ENCODE peak calls at places on chromosomes 13 and 19, in five cellular contexts. C is Panc1, D is fibroblast of the aortic adventitia, E is transverse colon, G is glutamatergic neuron. F is an unnamed sample.

GRCh38 chr19:47511128-47511517 is 3.7 kb downstream of the NAPA start:
- DNase-seq in C (no peak), D (no peak), E (no peak), G (no peak), F (no peak)

GRCh38 chr19:17581211-17581874 is 25.9 kb downstream of the COLGALT1 start:
- DNase-seq in C (no peak), D (no peak), E (no peak), G (no peak), F (no peak)

GRCh38 chr19:47284324-47284899 is 9.7 kb downstream of the INAFM1 start:
- DNase-seq in C (peak), D (peak), E (no peak), G (no peak), F (peak)

GRCh38 chr19:1744822-1745563 is 8.3 kb upstream of the ONECUT3 start:
- DNase-seq in C (no peak), D (no peak), E (no peak), G (no peak), F (no peak)

GRCh38 chr19:2055871-2056809 is 5.1 kb upstream of the MKNK2 start:
- DNase-seq in C (no peak), D (peak), E (peak), G (no peak), F (peak)

GRCh38 chr13:73844986-73845385 is 289.2 kb downstream of the KLF12 start:
- DNase-seq in C (no peak), D (peak), E (no peak), G (no peak), F (no peak)

GRCh38 chr19:6103217-6103644 is 7.1 kb downstream of the RFX2 start:
- DNase-seq in C (no peak), D (peak), E (peak), G (no peak), F (peak)

GRCh38 chr13:108895220-108895704 is 265.9 kb downstream of the MYO16 start:
- DNase-seq in C (no peak), D (peak), E (no peak), G (no peak), F (peak)

GRCh38 chr13:51913421-51914136 is 51.8 kb downstream of the CCDC70 start:
- DNase-seq in C (no peak), D (no peak), E (no peak), G (peak), F (no peak)

GRCh38 chr13:72851678-72852014 is 69.7 kb downstream of the PIBF1 start:
- DNase-seq in C (no peak), D (no peak), E (no peak), G (no peak), F (no peak)

GRCh38 chr19:39832341-39833083 is 1.4 kb downstream of the DYRK1B start:
- DNase-seq in C (no peak), D (no peak), E (no peak), G (no peak), F (no peak)

GRCh38 chr13:26485786-26486185 is 71.7 kb upstream of the WASF3 start:
- DNase-seq in C (no peak), D (peak), E (no peak), G (no peak), F (no peak)

GRCh38 chr13:40221460-40222201 is 444.8 kb downstream of the FOXO1 start:
- DNase-seq in C (no peak), D (peak), E (peak), G (no peak), F (peak)

GRCh38 chr13:44237276-44237767 is 136.3 kb upstream of the SERP2 start:
- DNase-seq in C (no peak), D (peak), E (peak), G (no peak), F (peak)

GRCh38 chr19:11473725-11474124 is 7.1 kb downstream of the ELAVL3 start:
- DNase-seq in C (no peak), D (no peak), E (no peak), G (no peak), F (no peak)

GRCh38 chr19:8321760-8322637 is 703 bp downstream of the RPS28 start:
- DNase-seq in C (no peak), D (no peak), E (no peak), G (no peak), F (no peak)

GRCh38 chr13:114031631-114032030 is 57.8 kb upstream of the C13orf46 start:
- DNase-seq in C (no peak), D (peak), E (no peak), G (no peak), F (no peak)

GRCh38 chr19:49662011-49662410 is 3.6 kb downstream of the IRF3 start:
- DNase-seq in C (no peak), D (no peak), E (no peak), G (no peak), F (no peak)

GRCh38 chr13:60165391-60166099 is 1.8 kb upstream of the DIAPH3 start:
- DNase-seq in C (no peak), D (peak), E (no peak), G (no peak), F (no peak)

GRCh38 chr19:13128583-13128982 is 10.5 kb downstream of the NACC1 start:
- DNase-seq in C (no peak), D (no peak), E (no peak), G (no peak), F (no peak)

GRCh38 chr19:5128932-5129389 is 160.0 kb downstream of the KDM4B start:
- DNase-seq in C (no peak), D (peak), E (no peak), G (no peak), F (no peak)

GRCh38 chr19:39425744-39426143 is 10.0 kb downstream of the RPS16 start:
- DNase-seq in C (no peak), D (no peak), E (no peak), G (no peak), F (no peak)

GRCh38 chr19:38880882-38881609 is 3.0 kb upstream of the RINL start:
- DNase-seq in C (no peak), D (no peak), E (no peak), G (no peak), F (no peak)

GRCh38 chr13:22017226-22017625 is 346.4 kb downstream of the FGF9 start:
- DNase-seq in C (no peak), D (no peak), E (no peak), G (no peak), F (no peak)

GRCh38 chr13:50599927-50600326 is 243.6 kb downstream of the DLEU7 start:
- DNase-seq in C (no peak), D (no peak), E (no peak), G (no peak), F (no peak)

GRCh38 chr13:105972811-105973590 is 562.5 kb downstream of the EFNB2 start:
- DNase-seq in C (no peak), D (no peak), E (no peak), G (no peak), F (no peak)

GRCh38 chr13:84670245-84670644 is 788.0 kb upstream of the SLITRK1 start:
- DNase-seq in C (no peak), D (no peak), E (no peak), G (no peak), F (no peak)

GRCh38 chr19:7748756-7749155 is 1.4 kb upstream of the CD209 start:
- DNase-seq in C (no peak), D (peak), E (no peak), G (no peak), F (peak)

GRCh38 chr19:46107371-46107770 is 17.1 kb downstream of the IGFL3 start:
- DNase-seq in C (no peak), D (peak), E (no peak), G (no peak), F (no peak)

GRCh38 chr19:55689366-55690108 is 14.5 kb downstream of the EPN1 start:
- DNase-seq in C (no peak), D (no peak), E (no peak), G (no peak), F (no peak)

GRCh38 chr19:43636121-43636683 is 3.4 kb downstream of the CADM4 start:
- DNase-seq in C (no peak), D (no peak), E (no peak), G (no peak), F (no peak)

GRCh38 chr19:40443930-40444180 is 280 bp downstream of the SERTAD3 start:
- DNase-seq in C (no peak), D (peak), E (no peak), G (no peak), F (no peak)

GRCh38 chr13:20136781-20137703 is 23.8 kb downstream of the GJA3 start:
- DNase-seq in C (no peak), D (no peak), E (peak), G (peak), F (no peak)

GRCh38 chr19:13884726-13885591 is 8.0 kb downstream of the NANOS3 start:
- DNase-seq in C (no peak), D (no peak), E (peak), G (no peak), F (no peak)

GRCh38 chr19:34452671-34453253 is 24.6 kb downstream of the UBA2 start:
- DNase-seq in C (no peak), D (no peak), E (no peak), G (no peak), F (no peak)

GRCh38 chr19:10748924-10749434 is 31.1 kb downstream of the DNM2 start:
- DNase-seq in C (no peak), D (peak), E (peak), G (no peak), F (no peak)

GRCh38 chr19:33110201-33110910 is 21.6 kb upstream of the WDR88 start:
- DNase-seq in C (peak), D (peak), E (no peak), G (no peak), F (peak)

GRCh38 chr19:31357315-31357673 is 8.1 kb upstream of the TSHZ3 start:
- DNase-seq in C (no peak), D (no peak), E (no peak), G (no peak), F (no peak)
- TF ChIP-seq CTCF in C (no peak), D (no peak), E (no peak), G (peak), F (no peak)

GRCh38 chr13:32829676-32830091 is 186.5 kb upstream of the KL start:
- DNase-seq in C (no peak), D (peak), E (no peak), G (no peak), F (peak)
- TF ChIP-seq CTCF in C (no peak), D (no peak), E (no peak), G (no peak), F (no peak)

DNA sequence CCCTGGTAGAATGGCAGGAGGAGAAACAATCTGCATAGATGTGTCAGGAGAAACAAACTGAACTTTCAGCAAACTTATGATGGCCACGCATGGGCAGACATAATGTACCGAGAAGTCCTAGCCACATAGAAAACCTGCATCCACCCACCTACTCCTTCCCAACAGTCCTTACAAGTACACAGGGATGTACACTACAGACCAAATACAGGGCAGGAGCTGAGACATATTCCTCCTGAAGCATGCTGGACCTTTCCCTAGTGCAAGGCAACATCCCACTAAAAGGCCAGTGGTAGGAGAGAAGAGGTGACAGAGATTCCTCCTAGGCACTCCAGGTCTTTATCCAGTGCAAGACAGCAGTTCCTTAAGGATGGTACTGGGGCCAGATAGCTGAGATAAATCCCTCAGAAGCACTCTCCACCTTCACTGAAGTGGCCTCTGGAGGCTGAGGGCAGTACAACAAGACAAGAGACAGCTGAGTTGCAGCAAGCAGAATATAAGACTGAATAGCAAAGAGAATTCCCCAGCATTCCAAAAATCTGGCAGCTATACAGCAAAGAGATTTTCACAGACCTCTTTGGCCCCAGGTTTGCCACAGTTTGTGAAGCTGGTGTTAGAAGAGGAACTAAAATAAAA is 18.3 kb downstream of the VWA8 start:
- DNase-seq in C (no peak), D (peak), E (no peak), G (peak), F (peak)
- TF ChIP-seq CTCF in C (peak), D (peak), E (no peak), G (peak), F (peak)

GRCh38 chr13:41985788-41986508 is 25.0 kb upstream of the VWA8 start:
- DNase-seq in C (no peak), D (peak), E (no peak), G (no peak), F (peak)
- TF ChIP-seq CTCF in C (no peak), D (no peak), E (no peak), G (no peak), F (no peak)

GRCh38 chr13:95301135-95301946 is at the start of gene ABCC4:
- DNase-seq in C (peak), D (peak), E (peak), G (peak), F (peak)

GRCh38 chr13:95298971-95299627 is 2.2 kb downstream of the ABCC4 start:
- DNase-seq in C (no peak), D (peak), E (no peak), G (no peak), F (peak)

GRCh38 chr13:95298169-95298940 is 2.9 kb downstream of the ABCC4 start:
- DNase-seq in C (no peak), D (no peak), E (no peak), G (no peak), F (no peak)

GRCh38 chr13:95301947-95302386 is 716 bp upstream of the ABCC4 start:
- DNase-seq in C (no peak), D (no peak), E (no peak), G (no peak), F (no peak)

DNA sequence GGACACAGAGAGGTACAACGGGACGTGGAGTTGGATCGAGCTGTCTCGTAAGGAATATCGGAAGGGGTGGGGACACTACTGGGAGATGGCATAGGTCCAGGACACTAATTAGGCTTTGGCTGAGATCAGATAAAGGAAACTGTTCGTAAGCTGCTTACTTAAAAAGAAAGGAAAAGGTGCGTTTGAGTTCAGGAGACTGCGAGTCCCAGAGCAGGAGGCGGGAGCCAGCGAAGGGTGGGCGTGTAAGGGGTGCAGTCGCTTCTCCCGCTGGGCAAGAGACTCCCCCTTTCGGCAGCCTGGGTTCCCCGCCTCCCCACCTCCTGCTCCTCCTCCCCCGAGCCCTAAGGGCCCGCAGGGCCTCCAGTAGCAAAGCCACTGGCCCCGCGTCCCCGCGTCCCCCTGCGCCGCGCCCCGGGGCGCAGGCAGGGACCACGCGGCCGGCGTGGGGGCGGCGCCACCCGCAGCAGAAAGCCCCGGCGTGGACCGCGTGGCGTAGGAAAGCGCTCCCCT is 571 bp downstream of the ABCC4 start:
- DNase-seq in C (no peak), D (peak), E (peak), G (peak), F (peak)
- TF ChIP-seq CTCF in C (peak), D (peak), E (no peak), G (no peak), F (peak)

DNA sequence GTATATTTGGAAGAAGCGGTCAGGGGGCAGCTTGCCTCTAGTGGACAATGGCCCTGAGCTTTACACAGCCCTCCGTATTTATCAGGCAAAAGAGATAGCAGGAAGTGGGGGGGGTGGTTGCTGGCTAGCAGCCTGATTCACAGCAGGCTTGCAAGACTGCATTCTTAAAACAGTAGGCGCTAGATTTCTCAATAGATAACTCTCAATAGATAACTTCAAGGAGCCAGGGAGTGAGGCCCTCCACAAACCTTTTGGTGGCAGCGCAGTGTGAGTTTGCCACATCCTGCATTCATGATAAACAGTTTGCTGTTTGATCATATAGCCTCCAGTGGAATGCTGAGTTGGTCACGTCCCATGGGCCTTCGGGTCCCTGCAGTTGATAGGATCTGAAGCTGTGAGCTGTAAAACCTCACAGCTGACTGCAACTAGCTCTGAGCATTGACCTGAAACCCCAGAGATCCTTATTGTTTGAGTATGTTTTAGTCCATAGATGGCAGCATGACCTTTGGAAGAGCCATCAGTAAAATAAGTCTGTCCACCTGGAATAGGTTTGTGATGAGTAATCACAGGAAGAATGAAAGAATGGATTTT is 12.2 kb downstream of the FPR3 start:
- DNase-seq in C (no peak), D (no peak), E (peak), G (no peak), F (peak)
- TF ChIP-seq CTCF in C (no peak), D (no peak), E (no peak), G (no peak), F (no peak)

GRCh38 chr13:77565635-77566034 is 30.1 kb downstream of the SCEL start:
- DNase-seq in C (peak), D (peak), E (no peak), G (no peak), F (peak)
- TF ChIP-seq CTCF in C (peak), D (peak), E (no peak), G (peak), F (peak)

GRCh38 chr13:33126909-33127607 is 110.8 kb downstream of the KL start:
- DNase-seq in C (no peak), D (peak), E (no peak), G (peak), F (peak)
- TF ChIP-seq CTCF in C (no peak), D (peak), E (no peak), G (no peak), F (peak)

GRCh38 chr19:58513694-58514563 is 2.1 kb upstream of the SLC27A5 start:
- DNase-seq in C (peak), D (peak), E (peak), G (peak), F (peak)
- TF ChIP-seq CTCF in C (peak), D (peak), E (peak), G (peak), F (peak)

F was measured in HFFc6.